ENCODE peak calls at places on chromosomes 1 and 21, in eight cellular contexts. One of them, this sample, is unnamed.

GRCh38 chr1:114219247-114219872 is 65.7 kb upstream of the SYT6 start:
- DNase-seq in heart right ventricle: no peak
- DNase-seq in mucosa of descending colon: no peak
- DNase-seq in prostate gland: no peak
- DNase-seq in MG63: no peak
- DNase-seq in brain microvascular endothelial cell: no peak
- DNase-seq in HAP-1: no peak
- DNase-seq in astrocyte of the cerebellum: no peak
- DNase-seq in this sample: peak

GRCh38 chr1:9787702-9788101 is 36.1 kb downstream of the CLSTN1 start:
- DNase-seq in prostate gland: no peak
- DNase-seq in mucosa of descending colon: peak
- DNase-seq in HAP-1: no peak
- DNase-seq in brain microvascular endothelial cell: no peak
- DNase-seq in astrocyte of the cerebellum: no peak
- DNase-seq in MG63: no peak
- DNase-seq in heart right ventricle: no peak
- DNase-seq in this sample: no peak

GRCh38 chr1:119968068-119968492 is 71.8 kb upstream of the ADAM30 start:
- DNase-seq in mucosa of descending colon: peak
- DNase-seq in heart right ventricle: peak
- DNase-seq in MG63: peak
- DNase-seq in prostate gland: no peak
- DNase-seq in brain microvascular endothelial cell: peak
- DNase-seq in HAP-1: peak
- DNase-seq in astrocyte of the cerebellum: no peak
- DNase-seq in this sample: peak

GRCh38 chr1:24872446-24872845 is 57.6 kb downstream of the RUNX3 start:
- DNase-seq in astrocyte of the cerebellum: no peak
- DNase-seq in heart right ventricle: peak
- DNase-seq in MG63: no peak
- DNase-seq in HAP-1: no peak
- DNase-seq in brain microvascular endothelial cell: no peak
- DNase-seq in prostate gland: no peak
- DNase-seq in mucosa of descending colon: no peak
- DNase-seq in this sample: no peak

GRCh38 chr1:159012495-159012894 is 2.8 kb downstream of the IFI16 start:
- DNase-seq in mucosa of descending colon: peak
- DNase-seq in astrocyte of the cerebellum: no peak
- DNase-seq in heart right ventricle: peak
- DNase-seq in brain microvascular endothelial cell: no peak
- DNase-seq in HAP-1: no peak
- DNase-seq in prostate gland: no peak
- DNase-seq in MG63: peak
- DNase-seq in this sample: no peak

GRCh38 chr1:3858231-3858981 is 1.1 kb downstream of the DFFB start:
- DNase-seq in brain microvascular endothelial cell: peak
- DNase-seq in astrocyte of the cerebellum: no peak
- DNase-seq in MG63: peak
- DNase-seq in prostate gland: no peak
- DNase-seq in mucosa of descending colon: peak
- DNase-seq in HAP-1: no peak
- DNase-seq in heart right ventricle: no peak
- DNase-seq in this sample: peak

GRCh38 chr1:145855426-145855948 is 3.4 kb downstream of the PIAS3 start:
- DNase-seq in brain microvascular endothelial cell: no peak
- DNase-seq in heart right ventricle: no peak
- DNase-seq in prostate gland: no peak
- DNase-seq in mucosa of descending colon: no peak
- DNase-seq in astrocyte of the cerebellum: no peak
- DNase-seq in MG63: no peak
- DNase-seq in HAP-1: no peak
- DNase-seq in this sample: no peak

GRCh38 chr1:11703357-11704225 is 12.1 kb downstream of the DRAXIN start:
- DNase-seq in mucosa of descending colon: no peak
- DNase-seq in prostate gland: no peak
- DNase-seq in astrocyte of the cerebellum: no peak
- DNase-seq in HAP-1: no peak
- DNase-seq in brain microvascular endothelial cell: no peak
- DNase-seq in MG63: no peak
- DNase-seq in heart right ventricle: no peak
- DNase-seq in this sample: no peak

GRCh38 chr1:31155216-31155806 is 84.4 kb downstream of the NKAIN1 start:
- DNase-seq in MG63: peak
- DNase-seq in heart right ventricle: peak
- DNase-seq in mucosa of descending colon: peak
- DNase-seq in prostate gland: peak
- DNase-seq in HAP-1: peak
- DNase-seq in astrocyte of the cerebellum: peak
- DNase-seq in brain microvascular endothelial cell: peak
- DNase-seq in this sample: no peak

GRCh38 chr1:41713557-41714327 is 205.0 kb downstream of the HIVEP3 start:
- DNase-seq in astrocyte of the cerebellum: peak
- DNase-seq in heart right ventricle: no peak
- DNase-seq in brain microvascular endothelial cell: peak
- DNase-seq in prostate gland: no peak
- DNase-seq in MG63: peak
- DNase-seq in HAP-1: no peak
- DNase-seq in mucosa of descending colon: no peak
- DNase-seq in this sample: no peak

GRCh38 chr1:2404890-2405511 is 7.4 kb downstream of the PEX10 start:
- DNase-seq in HAP-1: no peak
- DNase-seq in MG63: no peak
- DNase-seq in heart right ventricle: no peak
- DNase-seq in brain microvascular endothelial cell: peak
- DNase-seq in prostate gland: no peak
- DNase-seq in astrocyte of the cerebellum: no peak
- DNase-seq in mucosa of descending colon: no peak
- DNase-seq in this sample: no peak

GRCh38 chr21:38660333-38661295 is 145.1 kb upstream of the ETS2 start:
- DNase-seq in HAP-1: no peak
- DNase-seq in mucosa of descending colon: peak
- DNase-seq in heart right ventricle: peak
- DNase-seq in MG63: peak
- DNase-seq in astrocyte of the cerebellum: no peak
- DNase-seq in prostate gland: no peak
- DNase-seq in brain microvascular endothelial cell: no peak
- DNase-seq in this sample: peak

GRCh38 chr1:73859227-73859626 is 338.7 kb downstream of the LRRIQ3 start:
- DNase-seq in mucosa of descending colon: no peak
- DNase-seq in HAP-1: no peak
- DNase-seq in brain microvascular endothelial cell: no peak
- DNase-seq in prostate gland: no peak
- DNase-seq in MG63: no peak
- DNase-seq in astrocyte of the cerebellum: no peak
- DNase-seq in heart right ventricle: no peak
- DNase-seq in this sample: no peak

GRCh38 chr1:39293375-39294070 is 89.0 kb downstream of the MACF1 start:
- DNase-seq in mucosa of descending colon: no peak
- DNase-seq in MG63: no peak
- DNase-seq in astrocyte of the cerebellum: no peak
- DNase-seq in brain microvascular endothelial cell: no peak
- DNase-seq in heart right ventricle: no peak
- DNase-seq in prostate gland: no peak
- DNase-seq in HAP-1: peak
- DNase-seq in this sample: no peak

GRCh38 chr21:20016431-20017005 is 981.7 kb upstream of the NCAM2 start:
- DNase-seq in brain microvascular endothelial cell: no peak
- DNase-seq in prostate gland: no peak
- DNase-seq in MG63: no peak
- DNase-seq in mucosa of descending colon: no peak
- DNase-seq in heart right ventricle: no peak
- DNase-seq in astrocyte of the cerebellum: no peak
- DNase-seq in HAP-1: peak
- DNase-seq in this sample: no peak
- H3K4me3 ChIP-seq in brain microvascular endothelial cell: no peak
- H3K4me3 ChIP-seq in prostate gland: no peak
- H3K4me3 ChIP-seq in MG63: no peak
- H3K4me3 ChIP-seq in mucosa of descending colon: no peak
- H3K4me3 ChIP-seq in heart right ventricle: no peak
- H3K4me3 ChIP-seq in astrocyte of the cerebellum: no peak
- H3K4me3 ChIP-seq in HAP-1: no peak
- H3K4me3 ChIP-seq in this sample: no peak

GRCh38 chr1:220336391-220337065 is 64.3 kb upstream of the RAB3GAP2 start:
- DNase-seq in astrocyte of the cerebellum: no peak
- DNase-seq in HAP-1: no peak
- DNase-seq in brain microvascular endothelial cell: no peak
- DNase-seq in MG63: no peak
- DNase-seq in mucosa of descending colon: no peak
- DNase-seq in heart right ventricle: no peak
- DNase-seq in prostate gland: no peak
- DNase-seq in this sample: peak

GRCh38 chr1:220342853-220343252 is 70.6 kb upstream of the RAB3GAP2 start:
- DNase-seq in prostate gland: no peak
- DNase-seq in mucosa of descending colon: no peak
- DNase-seq in brain microvascular endothelial cell: no peak
- DNase-seq in HAP-1: no peak
- DNase-seq in MG63: no peak
- DNase-seq in astrocyte of the cerebellum: no peak
- DNase-seq in heart right ventricle: no peak
- DNase-seq in this sample: no peak

GRCh38 chr1:220339581-220339980 is 67.3 kb upstream of the RAB3GAP2 start:
- DNase-seq in brain microvascular endothelial cell: no peak
- DNase-seq in prostate gland: no peak
- DNase-seq in mucosa of descending colon: no peak
- DNase-seq in heart right ventricle: no peak
- DNase-seq in MG63: no peak
- DNase-seq in astrocyte of the cerebellum: no peak
- DNase-seq in HAP-1: no peak
- DNase-seq in this sample: no peak

GRCh38 chr1:220335668-220336067 is 63.4 kb upstream of the RAB3GAP2 start:
- DNase-seq in mucosa of descending colon: no peak
- DNase-seq in astrocyte of the cerebellum: no peak
- DNase-seq in heart right ventricle: no peak
- DNase-seq in prostate gland: peak
- DNase-seq in HAP-1: no peak
- DNase-seq in MG63: peak
- DNase-seq in brain microvascular endothelial cell: no peak
- DNase-seq in this sample: no peak

GRCh38 chr1:220338759-220339158 is 66.5 kb upstream of the RAB3GAP2 start:
- DNase-seq in prostate gland: no peak
- DNase-seq in HAP-1: peak
- DNase-seq in brain microvascular endothelial cell: no peak
- DNase-seq in mucosa of descending colon: no peak
- DNase-seq in astrocyte of the cerebellum: no peak
- DNase-seq in heart right ventricle: no peak
- DNase-seq in MG63: no peak
- DNase-seq in this sample: peak
- H3K4me3 ChIP-seq in prostate gland: no peak
- H3K4me3 ChIP-seq in HAP-1: no peak
- H3K4me3 ChIP-seq in brain microvascular endothelial cell: no peak
- H3K4me3 ChIP-seq in mucosa of descending colon: no peak
- H3K4me3 ChIP-seq in astrocyte of the cerebellum: no peak
- H3K4me3 ChIP-seq in heart right ventricle: no peak
- H3K4me3 ChIP-seq in MG63: no peak
- H3K4me3 ChIP-seq in this sample: no peak

DNA sequence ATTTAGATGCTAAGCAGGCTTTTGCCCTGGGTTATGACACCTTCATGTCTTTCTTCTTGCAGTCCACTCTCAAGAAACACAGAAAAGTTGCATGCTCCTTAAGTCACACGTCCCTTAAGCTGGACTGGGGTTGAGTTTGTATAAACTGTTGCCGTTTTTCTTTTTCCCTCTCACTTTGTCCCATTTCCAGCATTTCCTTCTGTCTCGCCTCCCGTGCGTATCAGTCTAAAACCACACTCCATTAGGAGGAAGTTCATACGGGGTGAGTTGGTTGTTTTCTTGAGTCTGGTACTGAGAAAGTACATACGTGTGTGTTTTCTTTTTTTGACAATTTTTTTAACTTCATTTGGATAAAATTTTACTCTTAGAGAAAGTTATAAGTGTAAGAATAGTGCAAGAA is 13.0 kb downstream of the NTPCR start:
- DNase-seq in mucosa of descending colon: no peak
- DNase-seq in brain microvascular endothelial cell: no peak
- DNase-seq in heart right ventricle: no peak
- DNase-seq in HAP-1: no peak
- DNase-seq in MG63: no peak
- DNase-seq in astrocyte of the cerebellum: no peak
- DNase-seq in prostate gland: no peak
- DNase-seq in this sample: no peak
- H3K4me3 ChIP-seq in mucosa of descending colon: no peak
- H3K4me3 ChIP-seq in brain microvascular endothelial cell: no peak
- H3K4me3 ChIP-seq in heart right ventricle: no peak
- H3K4me3 ChIP-seq in HAP-1: no peak
- H3K4me3 ChIP-seq in MG63: no peak
- H3K4me3 ChIP-seq in astrocyte of the cerebellum: no peak
- H3K4me3 ChIP-seq in prostate gland: no peak
- H3K4me3 ChIP-seq in this sample: no peak

DNA sequence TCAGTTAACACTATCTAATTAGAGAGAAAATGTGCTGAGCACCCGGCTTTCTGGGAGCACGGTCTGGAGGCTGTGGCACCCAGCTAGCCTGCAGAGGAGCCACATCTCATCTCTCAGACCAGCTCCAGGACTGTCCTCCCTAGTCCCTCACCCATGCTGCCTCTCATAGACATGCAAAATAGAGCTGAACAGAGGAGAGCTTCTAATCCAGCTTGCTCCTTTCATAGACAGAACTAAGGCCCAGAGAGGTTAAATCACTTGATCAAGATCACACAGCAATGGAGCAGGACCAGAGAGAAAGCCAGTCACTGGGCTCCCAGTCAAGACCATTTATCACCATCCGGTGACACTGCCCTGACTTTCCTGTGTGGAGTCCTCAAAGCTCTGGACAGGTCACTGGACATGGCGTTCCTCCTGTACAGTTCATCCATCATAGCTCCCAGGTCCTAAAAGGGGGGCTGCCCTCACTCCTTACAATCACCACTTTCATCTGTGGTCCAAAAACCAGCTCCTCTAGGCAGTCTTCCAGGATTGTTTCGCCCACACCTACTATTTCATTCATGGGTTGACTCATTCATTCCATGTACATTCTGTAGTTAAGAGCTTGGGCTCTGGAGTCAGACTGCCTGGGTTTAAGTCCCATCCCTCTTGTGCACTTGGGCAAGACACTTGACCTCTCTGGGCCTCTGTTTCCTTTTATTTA is 8.8 kb upstream of the CAMK2N1 start:
- DNase-seq in heart right ventricle: no peak
- DNase-seq in mucosa of descending colon: no peak
- DNase-seq in brain microvascular endothelial cell: peak
- DNase-seq in astrocyte of the cerebellum: peak
- DNase-seq in MG63: peak
- DNase-seq in HAP-1: no peak
- DNase-seq in prostate gland: no peak
- DNase-seq in this sample: no peak
- H3K4me3 ChIP-seq in heart right ventricle: no peak
- H3K4me3 ChIP-seq in mucosa of descending colon: no peak
- H3K4me3 ChIP-seq in brain microvascular endothelial cell: no peak
- H3K4me3 ChIP-seq in astrocyte of the cerebellum: no peak
- H3K4me3 ChIP-seq in MG63: no peak
- H3K4me3 ChIP-seq in HAP-1: no peak
- H3K4me3 ChIP-seq in prostate gland: no peak
- H3K4me3 ChIP-seq in this sample: no peak